ENCODE peak calls at places on chromosomes 2 and 18, in ten cellular contexts. H is fibroblast of lung, A is uterus, V is left ventricle myocardium inferior, O is RWPE1, P is stomach, Z is A673, B is Peyer's patch, C is colonic mucosa, L is heart right ventricle. N is an unnamed sample.

GRCh38 chr2:187917535-187917934 is 363.3 kb upstream of the TFPI start:
- DNase-seq in H (peak; percentile 61), A (no peak), V (no peak), O (no peak), P (no peak), Z (no peak), B (no peak), C (no peak), L (no peak), N (peak; percentile 7)

GRCh38 chr2:60234274-60234976 is 319.0 kb downstream of the BCL11A start:
- DNase-seq in H (no peak), A (no peak), V (no peak), O (no peak), P (no peak), Z (no peak), B (no peak), C (no peak), L (no peak), N (no peak)

GRCh38 chr18:76416935-76417334 is 78.1 kb downstream of the ZNF516 start:
- DNase-seq in H (peak; percentile 68), A (peak; percentile 66), V (no peak), O (no peak), P (no peak), Z (no peak), B (no peak), C (no peak), L (no peak), N (no peak)

GRCh38 chr2:16638941-16639340 is 26.7 kb downstream of the CYRIA start:
- DNase-seq in H (no peak), A (no peak), V (no peak), O (no peak), P (no peak), Z (peak; percentile 73), B (no peak), C (no peak), L (no peak), N (no peak)

GRCh38 chr2:19225931-19226330 is 132.5 kb downstream of the OSR1 start:
- DNase-seq in H (no peak), A (no peak), V (no peak), O (no peak), P (no peak), Z (no peak), B (no peak), C (no peak), L (no peak), N (no peak)

GRCh38 chr2:234479465-234479864 is 17.4 kb downstream of the ARL4C start:
- DNase-seq in H (no peak), A (no peak), V (no peak), O (no peak), P (no peak), Z (no peak), B (no peak), C (no peak), L (no peak), N (no peak)

GRCh38 chr2:198186257-198186656 is 381.9 kb downstream of the PLCL1 start:
- DNase-seq in H (no peak), A (no peak), V (no peak), O (no peak), P (no peak), Z (no peak), B (no peak), C (no peak), L (no peak), N (no peak)

GRCh38 chr2:14749869-14750268 is 117.4 kb downstream of the LRATD1 start:
- DNase-seq in H (peak; percentile 65), A (no peak), V (no peak), O (no peak), P (no peak), Z (no peak), B (no peak), C (no peak), L (no peak), N (peak; percentile 8)

GRCh38 chr2:42659601-42660000 is 91.2 kb downstream of the MTA3 start:
- DNase-seq in H (peak; percentile 40), A (no peak), V (no peak), O (no peak), P (no peak), Z (no peak), B (no peak), C (no peak), L (no peak), N (no peak)

GRCh38 chr2:146544701-146545100 is 1300.1 kb upstream of the ACVR2A start:
- DNase-seq in H (peak; percentile 64), A (no peak), V (no peak), O (no peak), P (no peak), Z (no peak), B (no peak), C (no peak), L (no peak), N (no peak)

GRCh38 chr2:12506846-12507245 is 209.9 kb upstream of the TRIB2 start:
- DNase-seq in H (peak; percentile 8), A (no peak), V (no peak), O (no peak), P (no peak), Z (no peak), B (no peak), C (no peak), L (no peak), N (no peak)

GRCh38 chr2:98512699-98513098 is 68.0 kb downstream of the INPP4A start:
- DNase-seq in H (no peak), A (no peak), V (no peak), O (no peak), P (no peak), Z (no peak), B (no peak), C (no peak), L (no peak), N (no peak)

GRCh38 chr2:222707689-222708273 is 36.3 kb downstream of the MOGAT1 start:
- DNase-seq in H (peak; percentile 89), A (no peak), V (no peak), O (no peak), P (no peak), Z (no peak), B (no peak), C (no peak), L (no peak), N (no peak)

GRCh38 chr2:40450066-40450841 is 1.6 kb downstream of the SLC8A1 start:
- DNase-seq in H (peak; percentile 62), A (peak; percentile 37), V (peak; percentile 39), O (no peak), P (no peak), Z (no peak), B (no peak), C (no peak), L (peak; percentile 29), N (no peak)

GRCh38 chr2:233349005-233349998 is 5.0 kb upstream of the DGKD start:
- DNase-seq in H (no peak), A (peak; percentile 47), V (peak; percentile 54), O (no peak), P (peak; percentile 48), Z (no peak), B (peak; percentile 84), C (peak; percentile 85), L (peak; percentile 46), N (no peak)

GRCh38 chr2:19357383-19358241 is 811 bp downstream of the OSR1 start:
- DNase-seq in H (peak; percentile 20), A (no peak), V (peak; percentile 25), O (no peak), P (peak; percentile 47), Z (no peak), B (no peak), C (no peak), L (no peak), N (no peak)

GRCh38 chr2:155310589-155310988 is 612.1 kb downstream of the KCNJ3 start:
- DNase-seq in H (peak; percentile 1), A (no peak), V (no peak), O (peak; percentile 14), P (no peak), Z (peak; percentile 48), B (no peak), C (no peak), L (no peak), N (no peak)
- TF ChIP-seq CTCF in H (peak; percentile 35), A (no peak), V (peak; percentile 53), O (peak; percentile 53), P (peak; percentile 38), Z (peak; percentile 66), B (peak; percentile 47), C (peak; percentile 20), L (peak; percentile 52), N (no peak)

DNA sequence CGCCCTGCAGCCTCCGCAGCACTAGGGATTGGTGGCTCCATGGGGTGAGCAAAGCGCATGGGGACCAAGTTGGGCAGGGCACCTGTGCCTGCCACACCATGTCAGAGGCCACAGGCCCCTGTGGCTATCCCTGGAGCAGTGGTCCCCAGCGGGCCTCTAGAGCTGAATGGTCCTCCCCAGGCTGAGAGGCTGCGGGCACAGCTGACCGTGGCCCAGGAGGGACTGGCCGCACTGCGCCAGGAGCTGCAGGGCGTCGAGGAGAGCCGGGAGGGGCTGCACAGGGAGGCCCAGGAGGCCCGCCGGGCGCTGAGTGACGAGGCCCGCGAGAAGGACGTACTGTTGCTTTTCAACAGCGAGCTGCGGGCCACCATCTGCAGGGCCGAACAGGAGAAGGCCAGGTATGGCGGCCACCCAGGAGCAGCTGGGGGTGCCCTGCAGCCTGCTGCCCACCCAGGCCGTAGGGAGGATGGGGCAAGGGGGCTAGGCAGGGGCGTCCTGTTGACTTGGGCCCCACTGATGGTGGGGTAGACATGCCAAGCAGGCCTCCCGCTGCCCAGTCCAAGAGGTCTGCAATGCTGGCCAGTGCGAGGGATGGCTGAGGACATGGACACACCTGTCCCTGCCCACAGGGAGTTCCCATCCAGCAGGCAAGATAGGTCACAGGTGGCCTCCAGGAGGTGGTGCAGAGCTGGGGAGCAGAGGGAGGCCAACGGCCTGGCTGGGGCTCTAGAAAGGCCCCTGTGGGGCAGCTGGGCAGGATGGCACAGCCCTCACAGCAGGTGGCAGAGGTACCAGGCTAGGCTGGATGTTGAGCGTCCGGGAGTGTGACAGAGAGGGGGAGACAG is 34.8 kb upstream of the SNED1 start:
- DNase-seq in H (no peak), A (no peak), V (peak; percentile 13), O (no peak), P (peak; percentile 19), Z (no peak), B (no peak), C (no peak), L (no peak), N (no peak)
- H3K27ac ChIP-seq in H (no peak overlapping the region), A (peak overlapping the region; percentile 79), V (no peak overlapping the region), O (no peak overlapping the region), P (no peak overlapping the region), Z (no peak overlapping the region), B (peak overlapping the region; percentile 57), C (no peak overlapping the region), L (no peak overlapping the region), N (no peak overlapping the region)

GRCh38 chr2:180246281-180246680 is 239.2 kb upstream of the CWC22 start:
- DNase-seq in H (no peak), A (no peak), V (no peak), O (no peak), P (no peak), Z (no peak), B (no peak), C (no peak), L (no peak), N (no peak)

GRCh38 chr2:180238729-180239128 is 231.6 kb upstream of the CWC22 start:
- DNase-seq in H (no peak), A (no peak), V (no peak), O (no peak), P (no peak), Z (no peak), B (no peak), C (no peak), L (no peak), N (no peak)

GRCh38 chr2:180240774-180241173 is 233.7 kb upstream of the CWC22 start:
- DNase-seq in H (peak; percentile 12), A (no peak), V (no peak), O (peak; percentile 17), P (no peak), Z (no peak), B (no peak), C (no peak), L (no peak), N (no peak)
- TF ChIP-seq CTCF in H (peak; percentile 40), A (no peak), V (no peak), O (no peak), P (no peak), Z (peak; percentile 25), B (no peak), C (no peak), L (no peak), N (peak; percentile 44)

GRCh38 chr18:21167641-21168372 is 56.2 kb upstream of the ROCK1 start:
- DNase-seq in H (peak; percentile 11), A (no peak), V (no peak), O (no peak), P (peak; percentile 81), Z (no peak), B (no peak), C (peak; percentile 59), L (no peak), N (no peak)
- H3K27ac ChIP-seq in H (no peak overlapping the region), A (no peak overlapping the region), V (no peak overlapping the region), O (no peak overlapping the region), P (no peak overlapping the region), Z (no peak overlapping the region), B (no peak overlapping the region), C (no peak overlapping the region), L (no peak overlapping the region), N (no peak overlapping the region)